ENCODE peak calls at places on chromosomes 2 and 18, in five cellular contexts. One of them, this sample, is unnamed.
A peak's percentile ranks its signal among the peaks of the same experiment; 100 is the strongest.

GRCh38 chr18:37297106-37297505 is 268.5 kb downstream of the CELF4 start:
- DNase-seq in MCF 10A: no peak
- DNase-seq in M059J: no peak
- DNase-seq in H54: no peak
- DNase-seq in CD8-positive, alpha-beta memory T cell: no peak
- DNase-seq in this sample: no peak

GRCh38 chr2:207334631-207335371 is 169.1 kb upstream of the KLF7 start:
- DNase-seq in MCF 10A: peak; percentile 97
- DNase-seq in M059J: peak; percentile 98
- DNase-seq in H54: peak; percentile 45
- DNase-seq in CD8-positive, alpha-beta memory T cell: no peak
- DNase-seq in this sample: peak; percentile 72

GRCh38 chr2:241999184-241999583 is 129.7 kb downstream of the RTP5 start:
- DNase-seq in M059J: no peak
- DNase-seq in H54: no peak
- DNase-seq in MCF 10A: no peak
- DNase-seq in CD8-positive, alpha-beta memory T cell: no peak
- DNase-seq in this sample: no peak

GRCh38 chr2:231785822-231786176 is 446 bp upstream of the COPS7B start:
- DNase-seq in H54: no peak
- DNase-seq in MCF 10A: no peak
- DNase-seq in M059J: no peak
- DNase-seq in CD8-positive, alpha-beta memory T cell: no peak
- DNase-seq in this sample: no peak

GRCh38 chr2:1874101-1874865 is 130.0 kb upstream of the PXDN start:
- DNase-seq in M059J: no peak
- DNase-seq in H54: no peak
- DNase-seq in CD8-positive, alpha-beta memory T cell: no peak
- DNase-seq in MCF 10A: no peak
- DNase-seq in this sample: no peak

GRCh38 chr2:77458216-77458615 is 64.0 kb downstream of the LRRTM4 start:
- DNase-seq in H54: no peak
- DNase-seq in MCF 10A: no peak
- DNase-seq in M059J: no peak
- DNase-seq in CD8-positive, alpha-beta memory T cell: no peak
- DNase-seq in this sample: no peak

GRCh38 chr18:45874501-45875184 is 49.2 kb downstream of the SIGLEC15 start:
- DNase-seq in H54: no peak
- DNase-seq in CD8-positive, alpha-beta memory T cell: peak; percentile 20
- DNase-seq in M059J: peak; percentile 40
- DNase-seq in MCF 10A: no peak
- DNase-seq in this sample: no peak

GRCh38 chr18:42752921-42753320 is 362.6 kb downstream of the RIT2 start:
- DNase-seq in H54: no peak
- DNase-seq in CD8-positive, alpha-beta memory T cell: no peak
- DNase-seq in M059J: no peak
- DNase-seq in MCF 10A: no peak
- DNase-seq in this sample: no peak

GRCh38 chr2:112150851-112151250 is 12.7 kb downstream of the FBLN7 start:
- DNase-seq in CD8-positive, alpha-beta memory T cell: no peak
- DNase-seq in M059J: no peak
- DNase-seq in MCF 10A: no peak
- DNase-seq in H54: no peak
- DNase-seq in this sample: no peak

GRCh38 chr2:144350151-144350802 is 169.6 kb downstream of the ZEB2 start:
- DNase-seq in M059J: peak; percentile 88
- DNase-seq in MCF 10A: no peak
- DNase-seq in CD8-positive, alpha-beta memory T cell: no peak
- DNase-seq in H54: no peak
- DNase-seq in this sample: peak; percentile 51

GRCh38 chr2:85888020-85888744 is 608 bp downstream of the ST3GAL5 start:
- DNase-seq in M059J: peak; percentile 22
- DNase-seq in MCF 10A: no peak
- DNase-seq in CD8-positive, alpha-beta memory T cell: peak; percentile 7
- DNase-seq in H54: no peak
- DNase-seq in this sample: no peak

GRCh38 chr2:140918426-140918825 is 1212.4 kb downstream of the LRP1B start:
- DNase-seq in M059J: no peak
- DNase-seq in H54: no peak
- DNase-seq in MCF 10A: no peak
- DNase-seq in CD8-positive, alpha-beta memory T cell: no peak
- DNase-seq in this sample: no peak

GRCh38 chr2:489838-490237 is 187.4 kb downstream of the TMEM18 start:
- DNase-seq in CD8-positive, alpha-beta memory T cell: no peak
- DNase-seq in M059J: no peak
- DNase-seq in H54: no peak
- DNase-seq in MCF 10A: no peak
- DNase-seq in this sample: no peak

GRCh38 chr18:79772108-79772864 is 25.5 kb upstream of the KCNG2 start:
- DNase-seq in M059J: no peak
- DNase-seq in CD8-positive, alpha-beta memory T cell: no peak
- DNase-seq in H54: no peak
- DNase-seq in MCF 10A: no peak
- DNase-seq in this sample: no peak

GRCh38 chr2:240928476-240929363 is 22.6 kb downstream of the CROCC2 start:
- DNase-seq in H54: no peak
- DNase-seq in CD8-positive, alpha-beta memory T cell: no peak
- DNase-seq in MCF 10A: no peak
- DNase-seq in M059J: no peak
- DNase-seq in this sample: no peak

GRCh38 chr2:61575447-61575859 is 37.3 kb upstream of the XPO1 start:
- DNase-seq in H54: no peak
- DNase-seq in M059J: no peak
- DNase-seq in MCF 10A: no peak
- DNase-seq in CD8-positive, alpha-beta memory T cell: no peak
- DNase-seq in this sample: no peak

GRCh38 chr18:79515944-79516351 is 120.2 kb downstream of the NFATC1 start:
- DNase-seq in H54: no peak
- DNase-seq in M059J: no peak
- DNase-seq in MCF 10A: no peak
- DNase-seq in CD8-positive, alpha-beta memory T cell: no peak
- DNase-seq in this sample: no peak

GRCh38 chr2:196422361-196422760 is 217.2 kb upstream of the CCDC150 start:
- DNase-seq in H54: no peak
- DNase-seq in MCF 10A: no peak
- DNase-seq in CD8-positive, alpha-beta memory T cell: no peak
- DNase-seq in M059J: no peak
- DNase-seq in this sample: no peak

GRCh38 chr2:96091141-96091710 is 25.1 kb downstream of the ADRA2B start:
- DNase-seq in MCF 10A: no peak
- DNase-seq in H54: no peak
- DNase-seq in M059J: no peak
- DNase-seq in CD8-positive, alpha-beta memory T cell: no peak
- DNase-seq in this sample: no peak

GRCh38 chr18:79476918-79477685 is 81.4 kb downstream of the NFATC1 start:
- DNase-seq in H54: no peak
- DNase-seq in MCF 10A: no peak
- DNase-seq in CD8-positive, alpha-beta memory T cell: no peak
- DNase-seq in M059J: no peak
- DNase-seq in this sample: no peak

GRCh38 chr18:34098109-34098508 is 126.6 kb downstream of the NOL4 start:
- DNase-seq in H54: no peak
- DNase-seq in MCF 10A: no peak
- DNase-seq in M059J: no peak
- DNase-seq in CD8-positive, alpha-beta memory T cell: no peak
- DNase-seq in this sample: no peak

GRCh38 chr18:46892842-46893241 is 24.5 kb downstream of the PIAS2 start:
- DNase-seq in CD8-positive, alpha-beta memory T cell: no peak
- DNase-seq in H54: no peak
- DNase-seq in M059J: no peak
- DNase-seq in MCF 10A: no peak
- DNase-seq in this sample: no peak

GRCh38 chr2:70927641-70928040 is 8.1 kb upstream of the ATP6V1B1 start:
- DNase-seq in H54: no peak
- DNase-seq in MCF 10A: no peak
- DNase-seq in M059J: no peak
- DNase-seq in CD8-positive, alpha-beta memory T cell: no peak
- DNase-seq in this sample: no peak

GRCh38 chr2:190759749-190760213 is 110.9 kb downstream of the NAB1 start:
- DNase-seq in H54: peak; percentile 81
- DNase-seq in M059J: peak; percentile 89
- DNase-seq in MCF 10A: peak; percentile 82
- DNase-seq in CD8-positive, alpha-beta memory T cell: no peak
- DNase-seq in this sample: peak; percentile 76

GRCh38 chr2:164302786-164303185 is 318.5 kb downstream of the GRB14 start:
- DNase-seq in H54: no peak
- DNase-seq in CD8-positive, alpha-beta memory T cell: no peak
- DNase-seq in M059J: no peak
- DNase-seq in MCF 10A: no peak
- DNase-seq in this sample: no peak

GRCh38 chr2:142165790-142166189 is 35.0 kb upstream of the LRP1B start:
- DNase-seq in H54: no peak
- DNase-seq in CD8-positive, alpha-beta memory T cell: no peak
- DNase-seq in MCF 10A: peak; percentile 56
- DNase-seq in M059J: peak; percentile 53
- DNase-seq in this sample: peak; percentile 11

GRCh38 chr2:213150315-213150951 is 979 bp downstream of the IKZF2 start:
- DNase-seq in M059J: peak; percentile 64
- DNase-seq in CD8-positive, alpha-beta memory T cell: no peak
- DNase-seq in H54: no peak
- DNase-seq in MCF 10A: peak; percentile 17
- DNase-seq in this sample: no peak

GRCh38 chr2:232309592-232309991 is 69.0 kb upstream of the ALPP start:
- DNase-seq in M059J: no peak
- DNase-seq in CD8-positive, alpha-beta memory T cell: no peak
- DNase-seq in MCF 10A: no peak
- DNase-seq in H54: no peak
- DNase-seq in this sample: no peak

GRCh38 chr18:49664086-49664890 is 102.4 kb downstream of the LIPG start:
- DNase-seq in CD8-positive, alpha-beta memory T cell: no peak
- DNase-seq in MCF 10A: no peak
- DNase-seq in H54: no peak
- DNase-seq in M059J: no peak
- DNase-seq in this sample: no peak

GRCh38 chr2:215272918-215273317 is 38.9 kb upstream of the ATIC start:
- DNase-seq in H54: no peak
- DNase-seq in MCF 10A: no peak
- DNase-seq in M059J: no peak
- DNase-seq in CD8-positive, alpha-beta memory T cell: no peak
- DNase-seq in this sample: no peak

GRCh38 chr2:181953773-181954537 is 31.7 kb upstream of the PPP1R1C start:
- DNase-seq in MCF 10A: no peak
- DNase-seq in CD8-positive, alpha-beta memory T cell: peak; percentile 55
- DNase-seq in M059J: peak; percentile 73
- DNase-seq in H54: no peak
- DNase-seq in this sample: peak; percentile 75

GRCh38 chr2:48306409-48307284 is 223.3 kb upstream of the STON1 start:
- DNase-seq in M059J: no peak
- DNase-seq in CD8-positive, alpha-beta memory T cell: no peak
- DNase-seq in MCF 10A: peak; percentile 88
- DNase-seq in H54: no peak
- DNase-seq in this sample: no peak

GRCh38 chr18:5630057-5630765 is 86.4 kb upstream of the EPB41L3 start:
- DNase-seq in M059J: peak; percentile 36
- DNase-seq in H54: no peak
- DNase-seq in MCF 10A: no peak
- DNase-seq in CD8-positive, alpha-beta memory T cell: no peak
- DNase-seq in this sample: peak; percentile 31

GRCh38 chr2:102418421-102418961 is 4.5 kb upstream of the IL18RAP start:
- DNase-seq in M059J: no peak
- DNase-seq in MCF 10A: no peak
- DNase-seq in H54: no peak
- DNase-seq in CD8-positive, alpha-beta memory T cell: no peak
- DNase-seq in this sample: no peak

GRCh38 chr18:3304832-3305231 is 42.9 kb downstream of the MYL12B start:
- DNase-seq in M059J: no peak
- DNase-seq in H54: no peak
- DNase-seq in MCF 10A: no peak
- DNase-seq in CD8-positive, alpha-beta memory T cell: no peak
- DNase-seq in this sample: no peak

GRCh38 chr2:125684932-125685331 is 971.0 kb upstream of the GYPC start:
- DNase-seq in MCF 10A: no peak
- DNase-seq in M059J: no peak
- DNase-seq in CD8-positive, alpha-beta memory T cell: no peak
- DNase-seq in H54: no peak
- DNase-seq in this sample: no peak

GRCh38 chr18:9854801-9855676 is 30.7 kb upstream of the TXNDC2 start:
- DNase-seq in H54: no peak
- DNase-seq in CD8-positive, alpha-beta memory T cell: no peak
- DNase-seq in M059J: no peak
- DNase-seq in MCF 10A: peak; percentile 26
- DNase-seq in this sample: no peak

GRCh38 chr2:174836345-174836999 is 72.2 kb upstream of the CHRNA1 start:
- DNase-seq in H54: peak; percentile 42
- DNase-seq in M059J: peak; percentile 90
- DNase-seq in CD8-positive, alpha-beta memory T cell: no peak
- DNase-seq in MCF 10A: peak; percentile 96
- DNase-seq in this sample: peak; percentile 11

GRCh38 chr2:227256605-227257004 is 68.4 kb upstream of the MFF start:
- DNase-seq in CD8-positive, alpha-beta memory T cell: no peak
- DNase-seq in M059J: no peak
- DNase-seq in H54: no peak
- DNase-seq in MCF 10A: no peak
- DNase-seq in this sample: no peak

GRCh38 chr2:20635698-20636584 is 15.0 kb downstream of the HS1BP3 start:
- DNase-seq in CD8-positive, alpha-beta memory T cell: no peak
- DNase-seq in H54: peak; percentile 86
- DNase-seq in M059J: peak; percentile 66
- DNase-seq in MCF 10A: peak; percentile 78
- DNase-seq in this sample: peak; percentile 87

This sample was measured in A549.